ENCODE peak calls at places on chromosomes 3 and 15, in nine cellular contexts. One of them, this sample, is unnamed.

GRCh38 chr3:57160046-57160730 is 5.0 kb downstream of the IL17RD start:
- DNase-seq in GM10248: no peak
- DNase-seq in heart left ventricle: peak
- DNase-seq in frontal cortex: no peak
- DNase-seq in colonic mucosa: peak
- DNase-seq in stimulated activated naive CD4-positive, alpha-beta T cell: no peak
- DNase-seq in NCI-H446 treated with DMSO at 0.1 percent for 48 hours: no peak
- DNase-seq in NCI-H748 treated with DMSO at 0.1 percent for 48 hours: no peak
- DNase-seq in stimulated activated CD4-positive, alpha-beta T cell treated with anti-CD3 and anti-CD28 coated beads, Interleukin-1b, Interleukin-23, amount 100 ng/mL, for 4 hours: no peak
- DNase-seq in this sample: no peak

GRCh38 chr3:156307704-156308103 is 187.3 kb downstream of the KCNAB1 start:
- DNase-seq in GM10248: no peak
- DNase-seq in heart left ventricle: peak
- DNase-seq in frontal cortex: no peak
- DNase-seq in colonic mucosa: peak
- DNase-seq in stimulated activated naive CD4-positive, alpha-beta T cell: no peak
- DNase-seq in NCI-H446 treated with DMSO at 0.1 percent for 48 hours: peak
- DNase-seq in NCI-H748 treated with DMSO at 0.1 percent for 48 hours: no peak
- DNase-seq in stimulated activated CD4-positive, alpha-beta T cell treated with anti-CD3 and anti-CD28 coated beads, Interleukin-1b, Interleukin-23, amount 100 ng/mL, for 4 hours: no peak
- DNase-seq in this sample: no peak

GRCh38 chr15:89130194-89130593 is 41.9 kb downstream of the ABHD2 start:
- DNase-seq in GM10248: peak
- DNase-seq in heart left ventricle: no peak
- DNase-seq in frontal cortex: no peak
- DNase-seq in colonic mucosa: no peak
- DNase-seq in stimulated activated naive CD4-positive, alpha-beta T cell: no peak
- DNase-seq in NCI-H446 treated with DMSO at 0.1 percent for 48 hours: no peak
- DNase-seq in NCI-H748 treated with DMSO at 0.1 percent for 48 hours: no peak
- DNase-seq in stimulated activated CD4-positive, alpha-beta T cell treated with anti-CD3 and anti-CD28 coated beads, Interleukin-1b, Interleukin-23, amount 100 ng/mL, for 4 hours: no peak
- DNase-seq in this sample: no peak

GRCh38 chr15:66772967-66773873 is 71.2 kb downstream of the SMAD6 start:
- DNase-seq in GM10248: no peak
- DNase-seq in heart left ventricle: peak
- DNase-seq in frontal cortex: no peak
- DNase-seq in colonic mucosa: peak
- DNase-seq in stimulated activated naive CD4-positive, alpha-beta T cell: no peak
- DNase-seq in NCI-H446 treated with DMSO at 0.1 percent for 48 hours: no peak
- DNase-seq in NCI-H748 treated with DMSO at 0.1 percent for 48 hours: no peak
- DNase-seq in stimulated activated CD4-positive, alpha-beta T cell treated with anti-CD3 and anti-CD28 coated beads, Interleukin-1b, Interleukin-23, amount 100 ng/mL, for 4 hours: no peak
- DNase-seq in this sample: no peak

GRCh38 chr3:178289544-178290160 is 246.6 kb upstream of the KCNMB2 start:
- DNase-seq in GM10248: no peak
- DNase-seq in heart left ventricle: peak
- DNase-seq in frontal cortex: no peak
- DNase-seq in colonic mucosa: no peak
- DNase-seq in stimulated activated naive CD4-positive, alpha-beta T cell: no peak
- DNase-seq in NCI-H446 treated with DMSO at 0.1 percent for 48 hours: peak
- DNase-seq in NCI-H748 treated with DMSO at 0.1 percent for 48 hours: no peak
- DNase-seq in stimulated activated CD4-positive, alpha-beta T cell treated with anti-CD3 and anti-CD28 coated beads, Interleukin-1b, Interleukin-23, amount 100 ng/mL, for 4 hours: no peak
- DNase-seq in this sample: no peak

GRCh38 chr3:93983408-93983807 is 3.5 kb downstream of the ARL13B start:
- DNase-seq in GM10248: no peak
- DNase-seq in heart left ventricle: no peak
- DNase-seq in frontal cortex: no peak
- DNase-seq in colonic mucosa: no peak
- DNase-seq in stimulated activated naive CD4-positive, alpha-beta T cell: no peak
- DNase-seq in NCI-H446 treated with DMSO at 0.1 percent for 48 hours: no peak
- DNase-seq in NCI-H748 treated with DMSO at 0.1 percent for 48 hours: no peak
- DNase-seq in stimulated activated CD4-positive, alpha-beta T cell treated with anti-CD3 and anti-CD28 coated beads, Interleukin-1b, Interleukin-23, amount 100 ng/mL, for 4 hours: no peak
- DNase-seq in this sample: no peak

GRCh38 chr3:42651248-42652091 is 2.0 kb upstream of the ZBTB47 start:
- DNase-seq in GM10248: no peak
- DNase-seq in heart left ventricle: no peak
- DNase-seq in frontal cortex: no peak
- DNase-seq in colonic mucosa: no peak
- DNase-seq in stimulated activated naive CD4-positive, alpha-beta T cell: no peak
- DNase-seq in NCI-H446 treated with DMSO at 0.1 percent for 48 hours: no peak
- DNase-seq in NCI-H748 treated with DMSO at 0.1 percent for 48 hours: no peak
- DNase-seq in stimulated activated CD4-positive, alpha-beta T cell treated with anti-CD3 and anti-CD28 coated beads, Interleukin-1b, Interleukin-23, amount 100 ng/mL, for 4 hours: no peak
- DNase-seq in this sample: peak

GRCh38 chr3:147361671-147362420 is 44.5 kb downstream of the ZIC4 start:
- DNase-seq in GM10248: peak
- DNase-seq in heart left ventricle: no peak
- DNase-seq in frontal cortex: no peak
- DNase-seq in colonic mucosa: peak
- DNase-seq in stimulated activated naive CD4-positive, alpha-beta T cell: no peak
- DNase-seq in NCI-H446 treated with DMSO at 0.1 percent for 48 hours: no peak
- DNase-seq in NCI-H748 treated with DMSO at 0.1 percent for 48 hours: peak
- DNase-seq in stimulated activated CD4-positive, alpha-beta T cell treated with anti-CD3 and anti-CD28 coated beads, Interleukin-1b, Interleukin-23, amount 100 ng/mL, for 4 hours: peak
- DNase-seq in this sample: peak

GRCh38 chr15:90086868-90087268 is 15.4 kb downstream of the IDH2 start:
- DNase-seq in GM10248: peak
- DNase-seq in heart left ventricle: no peak
- DNase-seq in frontal cortex: no peak
- DNase-seq in colonic mucosa: peak
- DNase-seq in stimulated activated naive CD4-positive, alpha-beta T cell: no peak
- DNase-seq in NCI-H446 treated with DMSO at 0.1 percent for 48 hours: no peak
- DNase-seq in NCI-H748 treated with DMSO at 0.1 percent for 48 hours: no peak
- DNase-seq in stimulated activated CD4-positive, alpha-beta T cell treated with anti-CD3 and anti-CD28 coated beads, Interleukin-1b, Interleukin-23, amount 100 ng/mL, for 4 hours: peak
- DNase-seq in this sample: peak

GRCh38 chr15:49135893-49136292 is 19.5 kb downstream of the COPS2 start:
- DNase-seq in GM10248: no peak
- DNase-seq in heart left ventricle: no peak
- DNase-seq in frontal cortex: no peak
- DNase-seq in colonic mucosa: no peak
- DNase-seq in stimulated activated naive CD4-positive, alpha-beta T cell: no peak
- DNase-seq in NCI-H446 treated with DMSO at 0.1 percent for 48 hours: no peak
- DNase-seq in NCI-H748 treated with DMSO at 0.1 percent for 48 hours: no peak
- DNase-seq in stimulated activated CD4-positive, alpha-beta T cell treated with anti-CD3 and anti-CD28 coated beads, Interleukin-1b, Interleukin-23, amount 100 ng/mL, for 4 hours: no peak
- DNase-seq in this sample: no peak

GRCh38 chr15:90099868-90100854 is 2.1 kb downstream of the IDH2 start:
- DNase-seq in GM10248: peak
- DNase-seq in heart left ventricle: peak
- DNase-seq in frontal cortex: peak
- DNase-seq in colonic mucosa: peak
- DNase-seq in stimulated activated naive CD4-positive, alpha-beta T cell: no peak
- DNase-seq in NCI-H446 treated with DMSO at 0.1 percent for 48 hours: no peak
- DNase-seq in NCI-H748 treated with DMSO at 0.1 percent for 48 hours: no peak
- DNase-seq in stimulated activated CD4-positive, alpha-beta T cell treated with anti-CD3 and anti-CD28 coated beads, Interleukin-1b, Interleukin-23, amount 100 ng/mL, for 4 hours: no peak
- DNase-seq in this sample: no peak

GRCh38 chr3:171268677-171269076 is 191.5 kb downstream of the TNIK start:
- DNase-seq in GM10248: no peak
- DNase-seq in heart left ventricle: no peak
- DNase-seq in frontal cortex: no peak
- DNase-seq in colonic mucosa: no peak
- DNase-seq in stimulated activated naive CD4-positive, alpha-beta T cell: no peak
- DNase-seq in NCI-H446 treated with DMSO at 0.1 percent for 48 hours: peak
- DNase-seq in NCI-H748 treated with DMSO at 0.1 percent for 48 hours: no peak
- DNase-seq in stimulated activated CD4-positive, alpha-beta T cell treated with anti-CD3 and anti-CD28 coated beads, Interleukin-1b, Interleukin-23, amount 100 ng/mL, for 4 hours: no peak
- DNase-seq in this sample: no peak

GRCh38 chr3:16151109-16151508 is 23.4 kb upstream of the GALNT15 start:
- DNase-seq in GM10248: no peak
- DNase-seq in heart left ventricle: peak
- DNase-seq in frontal cortex: no peak
- DNase-seq in colonic mucosa: peak
- DNase-seq in stimulated activated naive CD4-positive, alpha-beta T cell: no peak
- DNase-seq in NCI-H446 treated with DMSO at 0.1 percent for 48 hours: peak
- DNase-seq in NCI-H748 treated with DMSO at 0.1 percent for 48 hours: no peak
- DNase-seq in stimulated activated CD4-positive, alpha-beta T cell treated with anti-CD3 and anti-CD28 coated beads, Interleukin-1b, Interleukin-23, amount 100 ng/mL, for 4 hours: no peak
- DNase-seq in this sample: no peak

GRCh38 chr15:72994778-72995177 is 57.5 kb upstream of the NEO1 start:
- DNase-seq in GM10248: no peak
- DNase-seq in heart left ventricle: no peak
- DNase-seq in frontal cortex: no peak
- DNase-seq in colonic mucosa: peak
- DNase-seq in stimulated activated naive CD4-positive, alpha-beta T cell: no peak
- DNase-seq in NCI-H446 treated with DMSO at 0.1 percent for 48 hours: peak
- DNase-seq in NCI-H748 treated with DMSO at 0.1 percent for 48 hours: peak
- DNase-seq in stimulated activated CD4-positive, alpha-beta T cell treated with anti-CD3 and anti-CD28 coated beads, Interleukin-1b, Interleukin-23, amount 100 ng/mL, for 4 hours: no peak
- DNase-seq in this sample: peak

GRCh38 chr3:30631237-30631961 is 25.0 kb downstream of the TGFBR2 start:
- DNase-seq in GM10248: no peak
- DNase-seq in heart left ventricle: no peak
- DNase-seq in frontal cortex: no peak
- DNase-seq in colonic mucosa: no peak
- DNase-seq in stimulated activated naive CD4-positive, alpha-beta T cell: peak
- DNase-seq in NCI-H446 treated with DMSO at 0.1 percent for 48 hours: no peak
- DNase-seq in NCI-H748 treated with DMSO at 0.1 percent for 48 hours: no peak
- DNase-seq in stimulated activated CD4-positive, alpha-beta T cell treated with anti-CD3 and anti-CD28 coated beads, Interleukin-1b, Interleukin-23, amount 100 ng/mL, for 4 hours: no peak
- DNase-seq in this sample: no peak

GRCh38 chr3:147775816-147776530 is 366.8 kb downstream of the ZIC1 start:
- DNase-seq in GM10248: no peak
- DNase-seq in heart left ventricle: no peak
- DNase-seq in frontal cortex: no peak
- DNase-seq in colonic mucosa: no peak
- DNase-seq in stimulated activated naive CD4-positive, alpha-beta T cell: no peak
- DNase-seq in NCI-H446 treated with DMSO at 0.1 percent for 48 hours: no peak
- DNase-seq in NCI-H748 treated with DMSO at 0.1 percent for 48 hours: no peak
- DNase-seq in stimulated activated CD4-positive, alpha-beta T cell treated with anti-CD3 and anti-CD28 coated beads, Interleukin-1b, Interleukin-23, amount 100 ng/mL, for 4 hours: no peak
- DNase-seq in this sample: no peak

GRCh38 chr3:121855555-121855954 is 20.5 kb downstream of the EAF2 start:
- DNase-seq in GM10248: no peak
- DNase-seq in heart left ventricle: no peak
- DNase-seq in frontal cortex: no peak
- DNase-seq in colonic mucosa: no peak
- DNase-seq in stimulated activated naive CD4-positive, alpha-beta T cell: no peak
- DNase-seq in NCI-H446 treated with DMSO at 0.1 percent for 48 hours: no peak
- DNase-seq in NCI-H748 treated with DMSO at 0.1 percent for 48 hours: peak
- DNase-seq in stimulated activated CD4-positive, alpha-beta T cell treated with anti-CD3 and anti-CD28 coated beads, Interleukin-1b, Interleukin-23, amount 100 ng/mL, for 4 hours: no peak
- DNase-seq in this sample: peak

GRCh38 chr15:60059186-60059585 is 55.1 kb downstream of the FOXB1 start:
- DNase-seq in GM10248: no peak
- DNase-seq in heart left ventricle: no peak
- DNase-seq in frontal cortex: no peak
- DNase-seq in colonic mucosa: no peak
- DNase-seq in stimulated activated naive CD4-positive, alpha-beta T cell: no peak
- DNase-seq in NCI-H446 treated with DMSO at 0.1 percent for 48 hours: no peak
- DNase-seq in NCI-H748 treated with DMSO at 0.1 percent for 48 hours: no peak
- DNase-seq in stimulated activated CD4-positive, alpha-beta T cell treated with anti-CD3 and anti-CD28 coated beads, Interleukin-1b, Interleukin-23, amount 100 ng/mL, for 4 hours: no peak
- DNase-seq in this sample: no peak

GRCh38 chr3:129627350-129628168 is 21.1 kb upstream of the PLXND1 start:
- DNase-seq in GM10248: peak
- DNase-seq in heart left ventricle: peak
- DNase-seq in frontal cortex: peak
- DNase-seq in colonic mucosa: peak
- DNase-seq in stimulated activated naive CD4-positive, alpha-beta T cell: peak
- DNase-seq in NCI-H446 treated with DMSO at 0.1 percent for 48 hours: no peak
- DNase-seq in NCI-H748 treated with DMSO at 0.1 percent for 48 hours: peak
- DNase-seq in stimulated activated CD4-positive, alpha-beta T cell treated with anti-CD3 and anti-CD28 coated beads, Interleukin-1b, Interleukin-23, amount 100 ng/mL, for 4 hours: peak
- DNase-seq in this sample: peak

GRCh38 chr3:140363801-140364200 is 314.1 kb upstream of the TRIM42 start:
- DNase-seq in GM10248: no peak
- DNase-seq in heart left ventricle: peak
- DNase-seq in frontal cortex: no peak
- DNase-seq in colonic mucosa: no peak
- DNase-seq in stimulated activated naive CD4-positive, alpha-beta T cell: no peak
- DNase-seq in NCI-H446 treated with DMSO at 0.1 percent for 48 hours: no peak
- DNase-seq in NCI-H748 treated with DMSO at 0.1 percent for 48 hours: no peak
- DNase-seq in stimulated activated CD4-positive, alpha-beta T cell treated with anti-CD3 and anti-CD28 coated beads, Interleukin-1b, Interleukin-23, amount 100 ng/mL, for 4 hours: no peak
- DNase-seq in this sample: no peak

GRCh38 chr3:72836923-72837322 is 11.3 kb downstream of the SHQ1 start:
- DNase-seq in GM10248: no peak
- DNase-seq in heart left ventricle: peak
- DNase-seq in frontal cortex: no peak
- DNase-seq in colonic mucosa: no peak
- DNase-seq in stimulated activated naive CD4-positive, alpha-beta T cell: no peak
- DNase-seq in NCI-H446 treated with DMSO at 0.1 percent for 48 hours: peak
- DNase-seq in NCI-H748 treated with DMSO at 0.1 percent for 48 hours: no peak
- DNase-seq in stimulated activated CD4-positive, alpha-beta T cell treated with anti-CD3 and anti-CD28 coated beads, Interleukin-1b, Interleukin-23, amount 100 ng/mL, for 4 hours: no peak
- DNase-seq in this sample: no peak

GRCh38 chr15:40415226-40415625 is 9.6 kb downstream of the IVD start:
- DNase-seq in GM10248: no peak
- DNase-seq in heart left ventricle: no peak
- DNase-seq in frontal cortex: no peak
- DNase-seq in colonic mucosa: no peak
- DNase-seq in stimulated activated naive CD4-positive, alpha-beta T cell: no peak
- DNase-seq in NCI-H446 treated with DMSO at 0.1 percent for 48 hours: no peak
- DNase-seq in NCI-H748 treated with DMSO at 0.1 percent for 48 hours: no peak
- DNase-seq in stimulated activated CD4-positive, alpha-beta T cell treated with anti-CD3 and anti-CD28 coated beads, Interleukin-1b, Interleukin-23, amount 100 ng/mL, for 4 hours: no peak
- DNase-seq in this sample: no peak

GRCh38 chr3:134722899-134723484 is 72.1 kb upstream of the EPHB1 start:
- DNase-seq in GM10248: no peak
- DNase-seq in heart left ventricle: no peak
- DNase-seq in frontal cortex: no peak
- DNase-seq in colonic mucosa: no peak
- DNase-seq in stimulated activated naive CD4-positive, alpha-beta T cell: no peak
- DNase-seq in NCI-H446 treated with DMSO at 0.1 percent for 48 hours: no peak
- DNase-seq in NCI-H748 treated with DMSO at 0.1 percent for 48 hours: no peak
- DNase-seq in stimulated activated CD4-positive, alpha-beta T cell treated with anti-CD3 and anti-CD28 coated beads, Interleukin-1b, Interleukin-23, amount 100 ng/mL, for 4 hours: no peak
- DNase-seq in this sample: no peak

GRCh38 chr3:108102420-108103039 is 11.7 kb upstream of the CD47 start:
- DNase-seq in GM10248: no peak
- DNase-seq in heart left ventricle: no peak
- DNase-seq in frontal cortex: no peak
- DNase-seq in colonic mucosa: no peak
- DNase-seq in stimulated activated naive CD4-positive, alpha-beta T cell: no peak
- DNase-seq in NCI-H446 treated with DMSO at 0.1 percent for 48 hours: no peak
- DNase-seq in NCI-H748 treated with DMSO at 0.1 percent for 48 hours: no peak
- DNase-seq in stimulated activated CD4-positive, alpha-beta T cell treated with anti-CD3 and anti-CD28 coated beads, Interleukin-1b, Interleukin-23, amount 100 ng/mL, for 4 hours: no peak
- DNase-seq in this sample: no peak

GRCh38 chr15:65828566-65828965 is 36.5 kb upstream of the DENND4A start:
- DNase-seq in GM10248: no peak
- DNase-seq in heart left ventricle: no peak
- DNase-seq in frontal cortex: no peak
- DNase-seq in colonic mucosa: no peak
- DNase-seq in stimulated activated naive CD4-positive, alpha-beta T cell: peak
- DNase-seq in NCI-H446 treated with DMSO at 0.1 percent for 48 hours: no peak
- DNase-seq in NCI-H748 treated with DMSO at 0.1 percent for 48 hours: no peak
- DNase-seq in stimulated activated CD4-positive, alpha-beta T cell treated with anti-CD3 and anti-CD28 coated beads, Interleukin-1b, Interleukin-23, amount 100 ng/mL, for 4 hours: no peak
- DNase-seq in this sample: no peak

GRCh38 chr3:184358140-184358767 is 3.2 kb downstream of the CLCN2 start:
- DNase-seq in GM10248: no peak
- DNase-seq in heart left ventricle: no peak
- DNase-seq in frontal cortex: no peak
- DNase-seq in colonic mucosa: no peak
- DNase-seq in stimulated activated naive CD4-positive, alpha-beta T cell: no peak
- DNase-seq in NCI-H446 treated with DMSO at 0.1 percent for 48 hours: no peak
- DNase-seq in NCI-H748 treated with DMSO at 0.1 percent for 48 hours: no peak
- DNase-seq in stimulated activated CD4-positive, alpha-beta T cell treated with anti-CD3 and anti-CD28 coated beads, Interleukin-1b, Interleukin-23, amount 100 ng/mL, for 4 hours: no peak
- DNase-seq in this sample: no peak

GRCh38 chr3:62600033-62600432 is 226.7 kb upstream of the FEZF2 start:
- DNase-seq in GM10248: no peak
- DNase-seq in heart left ventricle: no peak
- DNase-seq in frontal cortex: no peak
- DNase-seq in colonic mucosa: no peak
- DNase-seq in stimulated activated naive CD4-positive, alpha-beta T cell: no peak
- DNase-seq in NCI-H446 treated with DMSO at 0.1 percent for 48 hours: peak
- DNase-seq in NCI-H748 treated with DMSO at 0.1 percent for 48 hours: no peak
- DNase-seq in stimulated activated CD4-positive, alpha-beta T cell treated with anti-CD3 and anti-CD28 coated beads, Interleukin-1b, Interleukin-23, amount 100 ng/mL, for 4 hours: no peak
- DNase-seq in this sample: peak

GRCh38 chr3:197501879-197502620 is 53.7 kb downstream of the BDH1 start:
- DNase-seq in GM10248: peak
- DNase-seq in heart left ventricle: no peak
- DNase-seq in frontal cortex: peak
- DNase-seq in colonic mucosa: peak
- DNase-seq in stimulated activated naive CD4-positive, alpha-beta T cell: no peak
- DNase-seq in NCI-H446 treated with DMSO at 0.1 percent for 48 hours: peak
- DNase-seq in NCI-H748 treated with DMSO at 0.1 percent for 48 hours: no peak
- DNase-seq in stimulated activated CD4-positive, alpha-beta T cell treated with anti-CD3 and anti-CD28 coated beads, Interleukin-1b, Interleukin-23, amount 100 ng/mL, for 4 hours: peak
- DNase-seq in this sample: peak

GRCh38 chr3:112738366-112738765 is 97.4 kb upstream of the CCDC80 start:
- DNase-seq in GM10248: no peak
- DNase-seq in heart left ventricle: no peak
- DNase-seq in frontal cortex: no peak
- DNase-seq in colonic mucosa: no peak
- DNase-seq in stimulated activated naive CD4-positive, alpha-beta T cell: no peak
- DNase-seq in NCI-H446 treated with DMSO at 0.1 percent for 48 hours: no peak
- DNase-seq in NCI-H748 treated with DMSO at 0.1 percent for 48 hours: no peak
- DNase-seq in stimulated activated CD4-positive, alpha-beta T cell treated with anti-CD3 and anti-CD28 coated beads, Interleukin-1b, Interleukin-23, amount 100 ng/mL, for 4 hours: no peak
- DNase-seq in this sample: no peak

GRCh38 chr15:94266000-94266399 is 34.6 kb downstream of the MCTP2 start:
- DNase-seq in GM10248: no peak
- DNase-seq in heart left ventricle: no peak
- DNase-seq in frontal cortex: no peak
- DNase-seq in colonic mucosa: no peak
- DNase-seq in stimulated activated naive CD4-positive, alpha-beta T cell: no peak
- DNase-seq in NCI-H446 treated with DMSO at 0.1 percent for 48 hours: no peak
- DNase-seq in NCI-H748 treated with DMSO at 0.1 percent for 48 hours: no peak
- DNase-seq in stimulated activated CD4-positive, alpha-beta T cell treated with anti-CD3 and anti-CD28 coated beads, Interleukin-1b, Interleukin-23, amount 100 ng/mL, for 4 hours: no peak
- DNase-seq in this sample: no peak

GRCh38 chr3:37197810-37198371 is 23.5 kb upstream of the LRRFIP2 start:
- DNase-seq in GM10248: no peak
- DNase-seq in heart left ventricle: no peak
- DNase-seq in frontal cortex: no peak
- DNase-seq in colonic mucosa: no peak
- DNase-seq in stimulated activated naive CD4-positive, alpha-beta T cell: no peak
- DNase-seq in NCI-H446 treated with DMSO at 0.1 percent for 48 hours: no peak
- DNase-seq in NCI-H748 treated with DMSO at 0.1 percent for 48 hours: no peak
- DNase-seq in stimulated activated CD4-positive, alpha-beta T cell treated with anti-CD3 and anti-CD28 coated beads, Interleukin-1b, Interleukin-23, amount 100 ng/mL, for 4 hours: no peak
- DNase-seq in this sample: no peak